ENCODE peak calls at places on chromosome 14, in five cellular contexts. S is K562, A is adrenal gland, I is heart left ventricle, T is ovary. L is an unnamed sample.

GRCh38 chr14:29637406-29637805 is 290.2 kb downstream of the PRKD1 start:
- DNase-seq in S (no peak), A (peak; percentile 85), I (no peak), T (peak; percentile 70), L (no peak)

GRCh38 chr14:92759679-92760523 is 11.5 kb upstream of the LGMN start:
- DNase-seq in S (no peak), A (no peak), I (no peak), T (no peak), L (no peak)

GRCh38 chr14:64465856-64466554 is 706 bp downstream of the AKAP5 start:
- DNase-seq in S (no peak), A (peak; percentile 20), I (no peak), T (no peak), L (peak; percentile 45)

GRCh38 chr14:58563981-58564380 is 73.8 kb upstream of the DACT1 start:
- DNase-seq in S (no peak), A (no peak), I (no peak), T (no peak), L (no peak)

GRCh38 chr14:86038401-86038985 is 508.5 kb downstream of the FLRT2 start:
- DNase-seq in S (peak; percentile 11), A (peak; percentile 49), I (peak; percentile 26), T (no peak), L (peak; percentile 33)

GRCh38 chr14:98501335-98501734 is 770.7 kb downstream of the BCL11B start:
- DNase-seq in S (no peak), A (no peak), I (no peak), T (no peak), L (no peak)

GRCh38 chr14:42961509-42961908 is 1354.8 kb downstream of the LRFN5 start:
- DNase-seq in S (no peak), A (no peak), I (no peak), T (no peak), L (no peak)

GRCh38 chr14:77314043-77314442 is 6.6 kb downstream of the POMT2 start:
- DNase-seq in S (no peak), A (peak; percentile 71), I (no peak), T (no peak), L (peak; percentile 34)

GRCh38 chr14:44149597-44149996 is 357.5 kb downstream of the FSCB start:
- DNase-seq in S (no peak), A (no peak), I (no peak), T (no peak), L (peak; percentile 8)

GRCh38 chr14:95272057-95272456 is 47.7 kb downstream of the CLMN start:
- DNase-seq in S (no peak), A (no peak), I (no peak), T (no peak), L (no peak)

GRCh38 chr14:50321009-50321660 is 9.0 kb downstream of the DMAC2L start:
- DNase-seq in S (peak; percentile 52), A (peak; percentile 74), I (no peak), T (peak; percentile 56), L (peak; percentile 93)

GRCh38 chr14:94362614-94363133 is 25.7 kb downstream of the SERPINA1 start:
- DNase-seq in S (no peak), A (no peak), I (no peak), T (no peak), L (no peak)

GRCh38 chr14:62532186-62532585 is 513.1 kb downstream of the KCNH5 start:
- DNase-seq in S (no peak), A (no peak), I (no peak), T (no peak), L (no peak)

GRCh38 chr14:79333198-79333546 is 878.1 kb downstream of the DIO2 start:
- DNase-seq in S (no peak), A (no peak), I (no peak), T (no peak), L (no peak)

GRCh38 chr14:106625181-106625580 is 1098.8 kb downstream of the TMEM121 start:
- DNase-seq in S (no peak), A (no peak), I (no peak), T (no peak), L (no peak)

GRCh38 chr14:51786227-51786626 is 74.2 kb upstream of the GNG2 start:
- DNase-seq in S (no peak), A (no peak), I (no peak), T (no peak), L (no peak)

GRCh38 chr14:92863281-92863680 is 59.7 kb upstream of the CHGA start:
- DNase-seq in S (no peak), A (no peak), I (no peak), T (no peak), L (no peak)

GRCh38 chr14:23054000-23054811 is 3.1 kb downstream of the CDH24 start:
- DNase-seq in S (peak; percentile 59), A (no peak), I (no peak), T (no peak), L (no peak)

GRCh38 chr14:30354439-30354838 is 204.5 kb upstream of the G2E3 start:
- DNase-seq in S (no peak), A (no peak), I (no peak), T (no peak), L (no peak)

GRCh38 chr14:59619071-59619470 is 42.5 kb upstream of the CCDC175 start:
- DNase-seq in S (no peak), A (no peak), I (no peak), T (no peak), L (no peak)

GRCh38 chr14:79583738-79584405 is 627.4 kb downstream of the DIO2 start:
- DNase-seq in S (no peak), A (no peak), I (no peak), T (no peak), L (no peak)

GRCh38 chr14:24335461-24336146 is 733 bp upstream of the ADCY4 start:
- DNase-seq in S (no peak), A (no peak), I (no peak), T (no peak), L (no peak)

GRCh38 chr14:75915063-75915462 is 66.7 kb downstream of the TGFB3 start:
- DNase-seq in S (no peak), A (no peak), I (no peak), T (no peak), L (no peak)

GRCh38 chr14:68188174-68188573 is 368.6 kb downstream of the RAD51B start:
- DNase-seq in S (no peak), A (no peak), I (no peak), T (no peak), L (no peak)

GRCh38 chr14:58315606-58316005 is 17.3 kb downstream of the ARID4A start:
- DNase-seq in S (no peak), A (no peak), I (no peak), T (no peak), L (no peak)

GRCh38 chr14:64983439-64984310 is 3.0 kb upstream of the FNTB start:
- DNase-seq in S (no peak), A (peak; percentile 50), I (no peak), T (peak; percentile 24), L (peak; percentile 70)

GRCh38 chr14:53285806-53286205 is 132.7 kb upstream of the DDHD1 start:
- DNase-seq in S (no peak), A (no peak), I (no peak), T (no peak), L (no peak)

GRCh38 chr14:77124345-77125274 is 17.0 kb downstream of the ZDHHC22 start:
- DNase-seq in S (peak; percentile 71), A (peak; percentile 50), I (peak; percentile 74), T (peak; percentile 38), L (peak; percentile 76)

GRCh38 chr14:102866982-102867761 is 55.3 kb upstream of the AMN start:
- DNase-seq in S (no peak), A (no peak), I (no peak), T (no peak), L (no peak)

GRCh38 chr14:61659582-61659981 is 35.7 kb upstream of the HIF1A start:
- DNase-seq in S (no peak), A (no peak), I (no peak), T (no peak), L (no peak)

GRCh38 chr14:64513271-64513670 is 8.7 kb downstream of the ZBTB1 start:
- DNase-seq in S (no peak), A (no peak), I (no peak), T (no peak), L (no peak)

GRCh38 chr14:102491786-102492522 is 17.6 kb downstream of the ANKRD9 start:
- DNase-seq in S (no peak), A (no peak), I (no peak), T (no peak), L (no peak)

GRCh38 chr14:101991336-101991735 is 27.0 kb downstream of the DYNC1H1 start:
- DNase-seq in S (no peak), A (no peak), I (no peak), T (no peak), L (no peak)

GRCh38 chr14:61178226-61179060 is 102.7 kb downstream of the TMEM30B start:
- DNase-seq in S (no peak), A (peak; percentile 72), I (no peak), T (no peak), L (no peak)

GRCh38 chr14:95359974-95360826 is 40.5 kb upstream of the CLMN start:
- DNase-seq in S (no peak), A (no peak), I (no peak), T (no peak), L (no peak)

GRCh38 chr14:68181395-68182326 is 362.1 kb downstream of the RAD51B start:
- DNase-seq in S (no peak), A (no peak), I (no peak), T (no peak), L (no peak)

GRCh38 chr14:67717048-67717447 is 15.4 kb downstream of the RDH12 start:
- DNase-seq in S (no peak), A (no peak), I (no peak), T (no peak), L (no peak)

DNA sequence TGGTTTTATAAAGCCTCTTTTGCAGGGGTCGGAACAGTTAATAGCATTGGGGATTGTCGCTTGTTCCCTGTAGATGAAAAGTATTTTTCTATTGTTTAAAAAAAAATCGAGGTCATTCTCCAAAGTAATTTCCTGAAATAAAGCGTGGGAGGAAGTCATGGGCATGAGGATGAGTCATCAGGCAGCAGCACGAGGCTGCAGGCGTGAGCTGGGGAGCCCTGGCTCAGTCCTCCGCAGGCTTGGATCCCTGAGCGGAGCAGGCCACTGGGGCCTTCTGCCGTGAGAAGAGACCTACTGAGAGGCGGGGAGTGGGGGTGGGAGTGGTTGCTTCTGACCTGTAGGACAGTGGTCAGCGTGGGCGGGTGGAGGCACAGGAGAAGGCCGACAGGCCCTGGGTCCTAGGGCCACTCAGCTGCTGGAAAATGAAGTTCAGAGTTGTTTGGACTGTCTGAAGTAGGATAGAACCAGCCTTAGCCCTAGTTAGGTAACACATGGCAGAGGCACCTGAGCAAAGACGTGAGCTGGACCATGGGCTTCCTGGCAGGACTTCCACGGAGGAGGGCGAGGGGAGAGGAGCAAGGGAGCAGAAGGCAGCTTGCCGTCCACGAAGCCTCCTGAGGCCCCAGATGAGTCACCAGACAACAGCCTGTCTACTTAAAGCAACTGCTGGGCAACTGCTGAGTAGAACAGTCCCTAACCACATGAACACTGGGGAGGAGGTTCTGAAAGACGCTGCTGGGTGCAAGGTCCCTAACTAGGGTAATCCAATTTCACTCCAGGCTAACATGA is 21.1 kb upstream of the LGALS3 start:
- DNase-seq in S (peak; percentile 79), A (peak; percentile 95), I (peak; percentile 93), T (peak; percentile 93), L (peak; percentile 65)
- TF ChIP-seq POLR2A in S (peak; percentile 39), A (peak; percentile 65), I (no peak), T (peak; percentile 57), L (peak; percentile 48)

GRCh38 chr14:37587881-37588666 is 7.0 kb downstream of the FOXA1 start:
- DNase-seq in S (no peak), A (no peak), I (peak; percentile 36), T (no peak), L (no peak)
- TF ChIP-seq POLR2A in S (no peak), A (no peak), I (no peak), T (no peak), L (no peak)

GRCh38 chr14:73800970-73801515 is 50.6 kb upstream of the PTGR2 start:
- DNase-seq in S (no peak), A (no peak), I (no peak), T (no peak), L (no peak)
- TF ChIP-seq POLR2A in S (no peak), A (no peak), I (no peak), T (no peak), L (no peak)

GRCh38 chr14:89351364-89351957 is 65.6 kb downstream of the FOXN3 start:
- DNase-seq in S (no peak), A (peak; percentile 31), I (no peak), T (peak; percentile 69), L (no peak)
- TF ChIP-seq POLR2A in S (no peak), A (no peak), I (no peak), T (no peak), L (no peak)

L was measured in erythroblast.